ENCODE peak calls at places on chromosome 3, in nine cellular contexts. I is HTR-8/SVneo; D is activated T-cell treated with anti-CD3 and anti-CD28 coated beads, Interleukin-2, amount 50 U/mL, for 1 hour; Z is D341Med; P is DMS53; F is AG09319; Q is central memory CD4-positive, alpha-beta T cell; E is stimulated activated naive CD4-positive, alpha-beta T cell treated with Interleukin-2 at 50 U/mL for 16 hours; Y is frontal cortex. X is an unnamed sample.

GRCh38 chr3:123026551-123027291 is 842 bp downstream of the SEMA5B start:
- DNase-seq in I (no peak), D (peak), Z (peak), P (peak), F (no peak), Q (no peak), E (no peak), Y (peak), X (no peak)

GRCh38 chr3:60641354-60641753 is 609.9 kb downstream of the FHIT start:
- DNase-seq in I (no peak), D (no peak), Z (no peak), P (no peak), F (no peak), Q (no peak), E (no peak), Y (no peak), X (no peak)

GRCh38 chr3:193716155-193716554 is 123.1 kb downstream of the OPA1 start:
- DNase-seq in I (no peak), D (no peak), Z (no peak), P (no peak), F (no peak), Q (no peak), E (no peak), Y (no peak), X (no peak)

GRCh38 chr3:89570465-89570864 is 463.0 kb downstream of the EPHA3 start:
- DNase-seq in I (no peak), D (no peak), Z (no peak), P (no peak), F (no peak), Q (no peak), E (no peak), Y (no peak), X (no peak)

GRCh38 chr3:105527949-105528348 is 161.2 kb downstream of the ALCAM start:
- DNase-seq in I (peak), D (no peak), Z (no peak), P (peak), F (no peak), Q (no peak), E (no peak), Y (no peak), X (no peak)

GRCh38 chr3:126113733-126114132 is 29.8 kb upstream of the SLC41A3 start:
- DNase-seq in I (no peak), D (no peak), Z (no peak), P (peak), F (no peak), Q (no peak), E (no peak), Y (no peak), X (peak)

GRCh38 chr3:25719321-25719720 is 54.6 kb upstream of the TOP2B start:
- DNase-seq in I (no peak), D (no peak), Z (no peak), P (no peak), F (no peak), Q (no peak), E (no peak), Y (no peak), X (no peak)

GRCh38 chr3:86547697-86548096 is 443.3 kb downstream of the VGLL3 start:
- DNase-seq in I (no peak), D (no peak), Z (no peak), P (peak), F (no peak), Q (no peak), E (no peak), Y (no peak), X (no peak)

GRCh38 chr3:170815340-170815739 is 54.7 kb downstream of the RPL22L1 start:
- DNase-seq in I (no peak), D (no peak), Z (no peak), P (peak), F (no peak), Q (no peak), E (no peak), Y (no peak), X (no peak)

GRCh38 chr3:140916603-140917002 is 25.0 kb upstream of the SLC25A36 start:
- DNase-seq in I (no peak), D (no peak), Z (no peak), P (no peak), F (no peak), Q (no peak), E (no peak), Y (no peak), X (no peak)

GRCh38 chr3:121998030-121998580 is 23.9 kb downstream of the ILDR1 start:
- DNase-seq in I (no peak), D (no peak), Z (no peak), P (no peak), F (no peak), Q (no peak), E (no peak), Y (no peak), X (peak)

GRCh38 chr3:17070560-17070959 is 185.8 kb downstream of the PLCL2 start:
- DNase-seq in I (no peak), D (no peak), Z (no peak), P (peak), F (no peak), Q (no peak), E (no peak), Y (no peak), X (peak)

GRCh38 chr3:108391917-108392585 is 95.7 kb downstream of the HHLA2 start:
- DNase-seq in I (no peak), D (no peak), Z (no peak), P (no peak), F (no peak), Q (no peak), E (no peak), Y (no peak), X (no peak)

GRCh38 chr3:64748244-64748894 is 60.6 kb upstream of the ADAMTS9 start:
- DNase-seq in I (no peak), D (no peak), Z (no peak), P (no peak), F (no peak), Q (no peak), E (no peak), Y (no peak), X (no peak)

X was measured in H54.